ENCODE peak calls at places on chromosomes 4 and X, in eight cellular contexts. I is fibroblast of lung, Y is WERI-Rb-1, M is uterus, T is AG09319, V is astrocyte, K is GM10248, H is tibial nerve. W is an unnamed sample.

GRCh38 chrX:78315745-78316144 is 11.7 kb downstream of the CYSLTR1 start:
- DNase-seq in T (no peak), H (no peak), K (no peak), I (no peak), M (no peak), Y (no peak), V (no peak), W (no peak)

GRCh38 chrX:107000013-107000515 is at the start of gene MORC4:
- DNase-seq in Y (peak), T (peak), K (peak), V (peak), H (peak), M (peak), I (peak), W (peak)

GRCh38 chr4:137631605-137632004 is 99.3 kb upstream of the PCDH18 start:
- DNase-seq in V (no peak), I (no peak), T (no peak), M (no peak), Y (no peak), H (no peak), K (no peak), W (no peak)

GRCh38 chr4:102687373-102687981 is 73.3 kb downstream of the MANBA start:
- DNase-seq in Y (no peak), I (peak), M (no peak), V (peak), K (peak), H (no peak), T (no peak), W (peak)

GRCh38 chr4:39181520-39181904 is 817 bp upstream of the WDR19 start:
- DNase-seq in K (no peak), T (no peak), I (no peak), Y (no peak), M (no peak), V (no peak), H (no peak), W (no peak)

GRCh38 chr4:17814140-17814539 is 3.4 kb downstream of the NCAPG start:
- DNase-seq in H (no peak), I (peak), Y (no peak), M (no peak), K (no peak), V (peak), T (no peak), W (no peak)

GRCh38 chrX:97065066-97065465 is 181.4 kb downstream of the RPA4 start:
- DNase-seq in T (no peak), K (no peak), Y (no peak), V (no peak), I (peak), H (no peak), M (no peak), W (no peak)

GRCh38 chrX:38860106-38861013 is 59.1 kb downstream of the MID1IP1 start:
- DNase-seq in H (no peak), V (no peak), Y (no peak), I (no peak), T (no peak), M (no peak), K (no peak), W (no peak)

GRCh38 chr4:185730849-185731608 is 81.0 kb downstream of the SORBS2 start:
- DNase-seq in I (peak), K (peak), T (no peak), H (no peak), Y (no peak), V (no peak), M (no peak), W (no peak)

GRCh38 chrX:100449696-100450606 is 39.9 kb upstream of the PCDH19 start:
- DNase-seq in V (no peak), K (no peak), M (no peak), T (no peak), H (no peak), I (no peak), Y (no peak), W (peak)

GRCh38 chrX:39969099-39969825 is 128.5 kb downstream of the BCOR start:
- DNase-seq in H (no peak), M (no peak), T (no peak), K (no peak), Y (no peak), I (no peak), V (no peak), W (no peak)

GRCh38 chrX:11952176-11952720 is 186.0 kb upstream of the FRMPD4 start:
- DNase-seq in Y (no peak), V (peak), K (no peak), I (no peak), T (no peak), M (no peak), H (no peak), W (no peak)

GRCh38 chr4:30746735-30747134 is 26.6 kb downstream of the PCDH7 start:
- DNase-seq in V (no peak), H (no peak), M (no peak), I (no peak), Y (no peak), K (no peak), T (no peak), W (no peak)

GRCh38 chrX:39946822-39947221 is 150.9 kb downstream of the BCOR start:
- DNase-seq in H (no peak), I (peak), Y (no peak), T (no peak), K (no peak), M (no peak), V (peak), W (no peak)

GRCh38 chrX:108304210-108304609 is 134.0 kb downstream of the COL4A6 start:
- DNase-seq in M (no peak), Y (no peak), K (no peak), T (no peak), V (peak), I (peak), H (no peak), W (no peak)

GRCh38 chr4:72311291-72311690 is 257.7 kb downstream of the ADAMTS3 start:
- DNase-seq in H (no peak), M (no peak), K (no peak), T (no peak), Y (no peak), I (no peak), V (no peak), W (no peak)

GRCh38 chr4:129358571-129358970 is 262.6 kb downstream of the C4orf33 start:
- DNase-seq in Y (no peak), M (no peak), T (peak), V (peak), H (no peak), K (no peak), I (peak), W (no peak)

GRCh38 chrX:146907391-146908240 is 93.1 kb upstream of the CXorf51A start:
- DNase-seq in I (peak), K (no peak), T (no peak), H (no peak), V (no peak), M (no peak), Y (no peak), W (no peak)

GRCh38 chr4:52172166-52172565 is 121.1 kb downstream of the SPATA18 start:
- DNase-seq in V (no peak), Y (no peak), I (no peak), T (no peak), H (no peak), K (no peak), M (no peak), W (no peak)

GRCh38 chr4:165631208-165631894 is 241.7 kb upstream of the TLL1 start:
- DNase-seq in T (no peak), V (no peak), K (no peak), H (no peak), M (no peak), I (peak), Y (no peak), W (no peak)

GRCh38 chrX:3142259-3143042 is 101.2 kb downstream of the ARSF start:
- DNase-seq in M (no peak), H (no peak), Y (no peak), I (no peak), V (no peak), K (no peak), T (no peak), W (no peak)

GRCh38 chr4:86117781-86118302 is 242.0 kb downstream of the MAPK10 start:
- DNase-seq in M (peak), I (peak), T (peak), H (no peak), V (peak), K (no peak), Y (no peak), W (no peak)

GRCh38 chrX:85905851-85906250 is 141.5 kb downstream of the CHM start:
- DNase-seq in K (no peak), V (no peak), T (no peak), H (no peak), Y (no peak), I (no peak), M (no peak), W (no peak)

GRCh38 chr4:147916351-147916750 is 184.5 kb downstream of the ARHGAP10 start:
- DNase-seq in I (peak), Y (no peak), M (no peak), H (no peak), V (peak), K (no peak), T (peak), W (no peak)

GRCh38 chrX:323721-324628 is 5.4 kb upstream of the GTPBP6 start:
- DNase-seq in K (no peak), Y (peak), H (no peak), T (peak), V (peak), I (peak), M (no peak), W (no peak)

DNA sequence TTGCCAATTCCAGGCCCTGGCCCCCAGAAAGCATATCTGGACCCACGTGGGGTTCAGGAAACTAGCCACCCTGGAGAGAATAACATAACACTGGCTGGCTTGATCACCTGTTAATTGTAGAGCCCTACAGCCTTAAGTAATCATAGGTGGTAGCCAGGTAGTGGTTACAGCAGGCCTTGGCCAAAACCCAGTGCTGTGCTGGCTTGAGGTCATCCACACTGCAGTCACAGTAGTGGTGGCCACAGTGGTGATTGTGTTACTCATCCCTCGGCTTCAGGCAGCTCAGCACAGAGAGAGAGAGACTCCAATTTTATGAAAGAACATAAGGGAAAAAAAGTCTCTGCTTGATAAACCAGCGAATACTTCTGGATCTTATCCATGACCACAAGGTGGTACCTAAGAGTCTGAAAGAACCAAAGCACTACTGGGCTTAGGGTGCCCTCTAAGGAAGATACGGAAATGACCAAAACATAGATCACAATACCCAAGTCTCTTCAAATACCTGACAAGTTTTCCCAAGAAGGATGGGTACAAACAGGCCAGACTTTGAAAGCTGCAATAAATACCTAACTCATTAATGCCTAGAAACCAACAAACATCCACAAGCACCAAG is 46.6 kb upstream of the CDX4 start:
- DNase-seq in M (no peak), H (no peak), K (no peak), T (no peak), I (no peak), Y (no peak), V (no peak), W (no peak)
- TF ChIP-seq CTCF in M (no peak), H (no peak), K (no peak), T (no peak), I (no peak), Y (no peak), V (no peak), W (no peak)

GRCh38 chr4:70704333-70705145 is 16.2 kb downstream of the UTP3 start:
- DNase-seq in I (peak), V (peak), T (no peak), M (peak), K (peak), Y (peak), H (peak), W (peak)
- TF ChIP-seq CTCF in I (peak), V (no peak), T (peak), M (no peak), K (peak), Y (peak), H (peak), W (peak)

GRCh38 chrX:143461616-143462015 is 55.7 kb downstream of the SPANXN3 start:
- DNase-seq in V (no peak), H (no peak), Y (no peak), I (no peak), M (no peak), T (no peak), K (no peak), W (no peak)
- TF ChIP-seq CTCF in V (no peak), H (no peak), Y (no peak), I (no peak), M (no peak), T (no peak), K (no peak), W (no peak)

GRCh38 chrX:5054852-5055251 is 1173.8 kb downstream of the NLGN4X start:
- DNase-seq in T (no peak), K (no peak), V (no peak), I (no peak), Y (no peak), M (no peak), H (no peak), W (no peak)

DNA sequence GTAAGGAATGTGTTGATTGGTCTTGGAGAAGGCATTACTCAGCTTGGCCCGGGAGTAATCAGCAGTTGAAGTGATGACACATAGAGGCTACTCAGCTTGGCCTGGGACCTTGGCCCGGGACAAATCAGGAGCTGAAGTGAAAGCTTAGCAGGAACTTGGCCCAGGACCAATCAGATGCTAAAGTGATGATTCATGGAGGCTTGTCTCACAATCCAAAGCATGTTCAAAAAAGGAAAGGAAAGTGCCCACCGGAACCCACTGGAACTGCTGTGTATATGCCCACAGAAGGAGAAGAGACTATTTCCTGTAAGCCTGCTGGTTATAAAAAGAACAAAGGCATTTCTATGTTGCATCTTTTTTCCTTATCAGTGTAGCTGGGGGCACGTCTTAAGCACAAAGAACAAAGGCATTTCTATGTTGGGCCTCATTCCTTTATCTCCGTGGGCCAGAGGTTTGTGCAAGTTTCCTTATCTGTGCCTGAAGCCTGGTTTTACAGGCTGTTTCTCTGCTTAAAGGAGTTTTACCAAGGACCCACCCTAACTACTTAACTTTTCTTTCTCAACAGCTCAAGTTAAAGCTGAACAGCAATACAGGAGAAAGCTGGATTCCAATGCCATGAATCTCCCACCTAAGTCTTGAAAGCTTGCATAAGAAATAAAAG is 1176.7 kb downstream of the NLGN4X start:
- DNase-seq in V (peak), Y (no peak), T (peak), M (peak), K (no peak), I (peak), H (no peak), W (no peak)
- TF ChIP-seq CTCF in V (no peak), Y (no peak), T (no peak), M (no peak), K (no peak), I (no peak), H (no peak), W (no peak)

W was measured in GM13976.